ENCODE peak calls at places on chromosomes 6 and 20, in ten cellular contexts. One of them, this sample, is unnamed.

GRCh38 chr20:45892049-45892816 is 1.1 kb downstream of the CTSA start:
- DNase-seq in A549: peak; percentile 81
- DNase-seq in uterus: no peak
- DNase-seq in PC-3: peak; percentile 55
- DNase-seq in GM12865: no peak
- DNase-seq in endodermal cell: peak; percentile 63
- DNase-seq in GM23338: peak; percentile 21
- DNase-seq in ascending aorta: no peak
- DNase-seq in fibroblast of lung: no peak
- DNase-seq in epithelial cell of proximal tubule: no peak
- DNase-seq in this sample: no peak

GRCh38 chr20:23918896-23919295 is 39.3 kb upstream of the CST5 start:
- DNase-seq in A549: no peak
- DNase-seq in uterus: no peak
- DNase-seq in PC-3: no peak
- DNase-seq in GM12865: no peak
- DNase-seq in endodermal cell: no peak
- DNase-seq in GM23338: no peak
- DNase-seq in ascending aorta: no peak
- DNase-seq in fibroblast of lung: no peak
- DNase-seq in epithelial cell of proximal tubule: no peak
- DNase-seq in this sample: no peak

GRCh38 chr6:130600880-130601341 is 226.3 kb upstream of the SMLR1 start:
- DNase-seq in A549: no peak
- DNase-seq in uterus: no peak
- DNase-seq in PC-3: peak; percentile 54
- DNase-seq in GM12865: no peak
- DNase-seq in endodermal cell: no peak
- DNase-seq in GM23338: peak; percentile 21
- DNase-seq in ascending aorta: no peak
- DNase-seq in fibroblast of lung: peak; percentile 98
- DNase-seq in epithelial cell of proximal tubule: no peak
- DNase-seq in this sample: peak; percentile 86

GRCh38 chr6:4668271-4669179 is 107.7 kb upstream of the CDYL start:
- DNase-seq in A549: no peak
- DNase-seq in uterus: no peak
- DNase-seq in PC-3: no peak
- DNase-seq in GM12865: peak; percentile 11
- DNase-seq in endodermal cell: peak; percentile 20
- DNase-seq in GM23338: no peak
- DNase-seq in ascending aorta: no peak
- DNase-seq in fibroblast of lung: peak; percentile 70
- DNase-seq in epithelial cell of proximal tubule: no peak
- DNase-seq in this sample: peak; percentile 8

GRCh38 chr20:19907326-19908056 is 109.7 kb upstream of the NAA20 start:
- DNase-seq in A549: no peak
- DNase-seq in uterus: no peak
- DNase-seq in PC-3: no peak
- DNase-seq in GM12865: no peak
- DNase-seq in endodermal cell: no peak
- DNase-seq in GM23338: no peak
- DNase-seq in ascending aorta: no peak
- DNase-seq in fibroblast of lung: no peak
- DNase-seq in epithelial cell of proximal tubule: no peak
- DNase-seq in this sample: no peak

GRCh38 chr20:2748551-2749342 is 51.7 kb downstream of the CPXM1 start:
- DNase-seq in A549: no peak
- DNase-seq in uterus: no peak
- DNase-seq in PC-3: no peak
- DNase-seq in GM12865: no peak
- DNase-seq in endodermal cell: peak; percentile 82
- DNase-seq in GM23338: peak; percentile 84
- DNase-seq in ascending aorta: no peak
- DNase-seq in fibroblast of lung: no peak
- DNase-seq in epithelial cell of proximal tubule: no peak
- DNase-seq in this sample: no peak

GRCh38 chr6:117908246-117909107 is 1.4 kb downstream of the SLC35F1 start:
- DNase-seq in A549: no peak
- DNase-seq in uterus: no peak
- DNase-seq in PC-3: no peak
- DNase-seq in GM12865: no peak
- DNase-seq in endodermal cell: no peak
- DNase-seq in GM23338: peak; percentile 60
- DNase-seq in ascending aorta: no peak
- DNase-seq in fibroblast of lung: peak; percentile 4
- DNase-seq in epithelial cell of proximal tubule: no peak
- DNase-seq in this sample: no peak

GRCh38 chr6:22466665-22467064 is 102.7 kb upstream of the HDGFL1 start:
- DNase-seq in A549: no peak
- DNase-seq in uterus: no peak
- DNase-seq in PC-3: no peak
- DNase-seq in GM12865: no peak
- DNase-seq in endodermal cell: no peak
- DNase-seq in GM23338: peak; percentile 29
- DNase-seq in ascending aorta: no peak
- DNase-seq in fibroblast of lung: no peak
- DNase-seq in epithelial cell of proximal tubule: no peak
- DNase-seq in this sample: no peak

GRCh38 chr6:157593596-157593995 is 212.6 kb downstream of the ZDHHC14 start:
- DNase-seq in A549: no peak
- DNase-seq in uterus: no peak
- DNase-seq in PC-3: no peak
- DNase-seq in GM12865: no peak
- DNase-seq in endodermal cell: no peak
- DNase-seq in GM23338: no peak
- DNase-seq in ascending aorta: no peak
- DNase-seq in fibroblast of lung: no peak
- DNase-seq in epithelial cell of proximal tubule: no peak
- DNase-seq in this sample: no peak

GRCh38 chr6:138891255-138891986 is 95.5 kb downstream of the ECT2L start:
- DNase-seq in A549: no peak
- DNase-seq in uterus: no peak
- DNase-seq in PC-3: peak; percentile 63
- DNase-seq in GM12865: no peak
- DNase-seq in endodermal cell: no peak
- DNase-seq in GM23338: peak; percentile 33
- DNase-seq in ascending aorta: no peak
- DNase-seq in fibroblast of lung: peak; percentile 33
- DNase-seq in epithelial cell of proximal tubule: no peak
- DNase-seq in this sample: peak; percentile 15

GRCh38 chr6:112910256-112910655 is 563.1 kb downstream of the RFPL4B start:
- DNase-seq in A549: no peak
- DNase-seq in uterus: no peak
- DNase-seq in PC-3: no peak
- DNase-seq in GM12865: no peak
- DNase-seq in endodermal cell: no peak
- DNase-seq in GM23338: no peak
- DNase-seq in ascending aorta: no peak
- DNase-seq in fibroblast of lung: peak; percentile 75
- DNase-seq in epithelial cell of proximal tubule: no peak
- DNase-seq in this sample: peak; percentile 13

GRCh38 chr6:105733556-105734162 is 330.8 kb upstream of the PREP start:
- DNase-seq in A549: no peak
- DNase-seq in uterus: no peak
- DNase-seq in PC-3: peak; percentile 55
- DNase-seq in GM12865: peak; percentile 61
- DNase-seq in endodermal cell: no peak
- DNase-seq in GM23338: peak; percentile 79
- DNase-seq in ascending aorta: no peak
- DNase-seq in fibroblast of lung: peak; percentile 40
- DNase-seq in epithelial cell of proximal tubule: peak; percentile 23
- DNase-seq in this sample: peak; percentile 73

GRCh38 chr6:100806280-100806679 is 74.8 kb downstream of the ASCC3 start:
- DNase-seq in A549: no peak
- DNase-seq in uterus: no peak
- DNase-seq in PC-3: no peak
- DNase-seq in GM12865: no peak
- DNase-seq in endodermal cell: no peak
- DNase-seq in GM23338: no peak
- DNase-seq in ascending aorta: no peak
- DNase-seq in fibroblast of lung: no peak
- DNase-seq in epithelial cell of proximal tubule: no peak
- DNase-seq in this sample: no peak

GRCh38 chr6:169669147-169669546 is 32.7 kb downstream of the WDR27 start:
- DNase-seq in A549: no peak
- DNase-seq in uterus: no peak
- DNase-seq in PC-3: no peak
- DNase-seq in GM12865: no peak
- DNase-seq in endodermal cell: no peak
- DNase-seq in GM23338: no peak
- DNase-seq in ascending aorta: no peak
- DNase-seq in fibroblast of lung: no peak
- DNase-seq in epithelial cell of proximal tubule: no peak
- DNase-seq in this sample: no peak

GRCh38 chr6:10528170-10528981 is 7.2 kb downstream of the GCNT2 start:
- DNase-seq in A549: peak; percentile 66
- DNase-seq in uterus: no peak
- DNase-seq in PC-3: peak; percentile 88
- DNase-seq in GM12865: peak; percentile 81
- DNase-seq in endodermal cell: peak; percentile 66
- DNase-seq in GM23338: no peak
- DNase-seq in ascending aorta: no peak
- DNase-seq in fibroblast of lung: peak; percentile 69
- DNase-seq in epithelial cell of proximal tubule: no peak
- DNase-seq in this sample: peak; percentile 19

GRCh38 chr6:42142118-42142835 is at the start of gene C6orf132:
- DNase-seq in A549: no peak
- DNase-seq in uterus: no peak
- DNase-seq in PC-3: peak; percentile 77
- DNase-seq in GM12865: no peak
- DNase-seq in endodermal cell: peak; percentile 92
- DNase-seq in GM23338: peak; percentile 95
- DNase-seq in ascending aorta: no peak
- DNase-seq in fibroblast of lung: peak; percentile 50
- DNase-seq in epithelial cell of proximal tubule: no peak
- DNase-seq in this sample: peak; percentile 54

GRCh38 chr20:4607287-4607713 is 114.4 kb upstream of the PRND start:
- DNase-seq in A549: peak; percentile 84
- DNase-seq in uterus: peak; percentile 62
- DNase-seq in PC-3: peak; percentile 83
- DNase-seq in GM12865: peak; percentile 71
- DNase-seq in endodermal cell: peak; percentile 82
- DNase-seq in GM23338: peak; percentile 85
- DNase-seq in ascending aorta: no peak
- DNase-seq in fibroblast of lung: peak; percentile 55
- DNase-seq in epithelial cell of proximal tubule: no peak
- DNase-seq in this sample: peak; percentile 78

GRCh38 chr6:10248378-10248843 is 166.5 kb downstream of the TFAP2A start:
- DNase-seq in A549: no peak
- DNase-seq in uterus: no peak
- DNase-seq in PC-3: peak; percentile 71
- DNase-seq in GM12865: peak; percentile 6
- DNase-seq in endodermal cell: no peak
- DNase-seq in GM23338: peak; percentile 49
- DNase-seq in ascending aorta: no peak
- DNase-seq in fibroblast of lung: peak; percentile 43
- DNase-seq in epithelial cell of proximal tubule: no peak
- DNase-seq in this sample: peak; percentile 53

DNA sequence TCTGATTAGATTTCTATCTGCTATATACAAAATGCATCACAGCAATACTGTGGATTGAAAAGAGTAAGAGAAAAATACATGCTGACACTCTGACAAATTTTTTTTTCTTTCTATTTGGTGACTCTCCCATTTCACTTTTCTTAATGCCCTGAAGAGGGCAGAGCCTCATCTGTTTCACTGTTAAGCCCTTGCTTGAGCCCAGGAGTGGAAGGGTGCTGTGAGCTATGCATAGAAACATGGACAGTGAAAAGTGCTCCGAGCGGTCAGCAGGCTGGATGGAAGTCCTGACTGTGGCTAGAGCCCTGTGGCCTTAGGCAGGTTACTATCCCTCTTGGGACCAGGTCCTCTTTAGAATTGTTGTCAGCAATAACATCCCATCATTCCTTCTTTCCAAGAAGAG is 17.4 kb upstream of the CSE1L start:
- DNase-seq in A549: peak; percentile 31
- DNase-seq in uterus: no peak
- DNase-seq in PC-3: peak; percentile 29
- DNase-seq in GM12865: no peak
- DNase-seq in endodermal cell: peak; percentile 20
- DNase-seq in GM23338: peak; percentile 53
- DNase-seq in ascending aorta: no peak
- DNase-seq in fibroblast of lung: peak; percentile 33
- DNase-seq in epithelial cell of proximal tubule: no peak
- DNase-seq in this sample: peak; percentile 25
- TF ChIP-seq CTCF in A549: peak; percentile 37
- TF ChIP-seq CTCF in uterus: no peak
- TF ChIP-seq CTCF in PC-3: peak; percentile 66
- TF ChIP-seq CTCF in GM12865: peak; percentile 7
- TF ChIP-seq CTCF in endodermal cell: peak; percentile 75
- TF ChIP-seq CTCF in GM23338: peak; percentile 56
- TF ChIP-seq CTCF in ascending aorta: no peak
- TF ChIP-seq CTCF in fibroblast of lung: peak; percentile 34
- TF ChIP-seq CTCF in epithelial cell of proximal tubule: peak; percentile 45
- TF ChIP-seq CTCF in this sample: peak; percentile 42

GRCh38 chr6:148451690-148452089 is 109.1 kb downstream of the SASH1 start:
- DNase-seq in A549: no peak
- DNase-seq in uterus: no peak
- DNase-seq in PC-3: no peak
- DNase-seq in GM12865: peak; percentile 31
- DNase-seq in endodermal cell: peak; percentile 16
- DNase-seq in GM23338: no peak
- DNase-seq in ascending aorta: no peak
- DNase-seq in fibroblast of lung: no peak
- DNase-seq in epithelial cell of proximal tubule: no peak
- DNase-seq in this sample: no peak
- H3K4me3 ChIP-seq in A549: no peak overlapping the region
- H3K4me3 ChIP-seq in uterus: no peak overlapping the region
- H3K4me3 ChIP-seq in PC-3: no peak overlapping the region
- H3K4me3 ChIP-seq in GM12865: no peak overlapping the region
- H3K4me3 ChIP-seq in endodermal cell: no peak overlapping the region
- H3K4me3 ChIP-seq in GM23338: no peak overlapping the region
- H3K4me3 ChIP-seq in ascending aorta: no peak overlapping the region
- H3K4me3 ChIP-seq in fibroblast of lung: no peak overlapping the region
- H3K4me3 ChIP-seq in epithelial cell of proximal tubule: no peak overlapping the region
- H3K4me3 ChIP-seq in this sample: no peak overlapping the region

DNA sequence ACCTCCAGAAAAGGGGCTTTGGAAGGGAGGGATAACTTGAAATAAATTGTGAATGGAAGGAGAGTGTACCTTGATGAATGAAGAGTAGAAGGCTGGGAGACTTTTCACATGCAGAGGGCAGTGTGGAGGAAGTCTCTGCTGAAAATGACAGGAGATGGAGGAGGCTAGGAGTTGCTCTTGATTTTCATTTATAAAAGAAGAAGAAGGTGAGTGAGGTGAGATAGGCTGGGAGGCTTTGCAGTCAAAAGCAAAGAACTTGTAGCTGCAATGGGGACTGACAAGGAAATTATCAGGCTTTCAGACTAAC is 1.4 kb downstream of the HCRTR2 start:
- DNase-seq in A549: no peak
- DNase-seq in uterus: no peak
- DNase-seq in PC-3: no peak
- DNase-seq in GM12865: no peak
- DNase-seq in endodermal cell: no peak
- DNase-seq in GM23338: peak; percentile 6
- DNase-seq in ascending aorta: no peak
- DNase-seq in fibroblast of lung: no peak
- DNase-seq in epithelial cell of proximal tubule: no peak
- DNase-seq in this sample: no peak
- TF ChIP-seq CTCF in A549: no peak
- TF ChIP-seq CTCF in uterus: no peak
- TF ChIP-seq CTCF in PC-3: no peak
- TF ChIP-seq CTCF in GM12865: no peak
- TF ChIP-seq CTCF in endodermal cell: peak; percentile 58
- TF ChIP-seq CTCF in GM23338: no peak
- TF ChIP-seq CTCF in ascending aorta: no peak
- TF ChIP-seq CTCF in fibroblast of lung: no peak
- TF ChIP-seq CTCF in epithelial cell of proximal tubule: no peak
- TF ChIP-seq CTCF in this sample: no peak

GRCh38 chr20:18496740-18497592 is at the start of gene RBBP9:
- DNase-seq in A549: peak; percentile 88
- DNase-seq in uterus: peak; percentile 79
- DNase-seq in PC-3: peak; percentile 89
- DNase-seq in GM12865: peak; percentile 87
- DNase-seq in endodermal cell: peak; percentile 97
- DNase-seq in GM23338: peak; percentile 95
- DNase-seq in ascending aorta: peak; percentile 28
- DNase-seq in fibroblast of lung: peak; percentile 79
- DNase-seq in epithelial cell of proximal tubule: peak; percentile 20
- DNase-seq in this sample: peak; percentile 80
- H3K4me3 ChIP-seq in A549: peak within 1 kb of the TSS; percentile 70
- H3K4me3 ChIP-seq in uterus: peak within 1 kb of the TSS; percentile 81
- H3K4me3 ChIP-seq in PC-3: peak within 1 kb of the TSS; percentile 92
- H3K4me3 ChIP-seq in GM12865: peak within 1 kb of the TSS; percentile 79
- H3K4me3 ChIP-seq in endodermal cell: peak within 1 kb of the TSS; percentile 93
- H3K4me3 ChIP-seq in GM23338: peak within 1 kb of the TSS; percentile 87
- H3K4me3 ChIP-seq in ascending aorta: peak within 1 kb of the TSS; percentile 83
- H3K4me3 ChIP-seq in fibroblast of lung: peak within 1 kb of the TSS; percentile 69
- H3K4me3 ChIP-seq in epithelial cell of proximal tubule: peak within 1 kb of the TSS; percentile 86
- H3K4me3 ChIP-seq in this sample: peak within 1 kb of the TSS; percentile 89

This sample was measured in foreskin fibroblast.